ENCODE peak calls at places on chromosomes 4 and X, in ten cellular contexts. C, M, Y, R, X, H, K, N, A and P are unnamed samples.

GRCh38 chrX:5650904-5651303 is 577.8 kb downstream of the NLGN4X start:
- DNase-seq in C (no peak), M (no peak), Y (no peak), R (no peak), X (peak), H (no peak), K (no peak), N (no peak), A (no peak), P (no peak)

GRCh38 chr4:1720163-1720983 is 750 bp downstream of the TMEM129 start:
- DNase-seq in C (peak), M (peak), Y (peak), R (no peak), X (peak), H (no peak), K (no peak), N (peak), A (no peak), P (peak)

GRCh38 chrX:69024931-69025330 is 140.3 kb downstream of the PJA1 start:
- DNase-seq in C (peak), M (peak), Y (no peak), R (peak), X (peak), H (peak), K (no peak), N (no peak), A (peak), P (no peak)

GRCh38 chrX:150692837-150693781 is at the start of gene MTMR1:
- DNase-seq in C (peak), M (no peak), Y (peak), R (no peak), X (no peak), H (peak), K (no peak), N (peak), A (no peak), P (peak)

GRCh38 chr4:109302366-109303140 is at the start of gene COL25A1:
- DNase-seq in C (peak), M (peak), Y (peak), R (peak), X (peak), H (no peak), K (peak), N (peak), A (peak), P (peak)

GRCh38 chr4:98092833-98093439 is 50.3 kb downstream of the STPG2 start:
- DNase-seq in C (peak), M (peak), Y (no peak), R (peak), X (no peak), H (peak), K (no peak), N (no peak), A (peak), P (no peak)

GRCh38 chrX:40108084-40108958 is 10.6 kb upstream of the BCOR start:
- DNase-seq in C (no peak), M (peak), Y (no peak), R (no peak), X (peak), H (peak), K (no peak), N (peak), A (no peak), P (no peak)

GRCh38 chr4:52932586-52933482 is 70.7 kb downstream of the RASL11B start:
- DNase-seq in C (no peak), M (peak), Y (no peak), R (peak), X (no peak), H (no peak), K (no peak), N (no peak), A (no peak), P (no peak)

GRCh38 chr4:94588900-94589693 is 137.4 kb downstream of the PDLIM5 start:
- DNase-seq in C (no peak), M (peak), Y (no peak), R (no peak), X (no peak), H (peak), K (no peak), N (no peak), A (no peak), P (no peak)

GRCh38 chr4:4457803-4458550 is 71.1 kb downstream of the NSG1 start:
- DNase-seq in C (peak), M (peak), Y (no peak), R (peak), X (peak), H (no peak), K (no peak), N (no peak), A (peak), P (no peak)

GRCh38 chr4:154503598-154503997 is 12.0 kb upstream of the DCHS2 start:
- DNase-seq in C (peak), M (peak), Y (peak), R (peak), X (no peak), H (peak), K (no peak), N (no peak), A (peak), P (no peak)

GRCh38 chrX:154412468-154412867 is 1.1 kb downstream of the TAFAZZIN start:
- DNase-seq in C (peak), M (no peak), Y (peak), R (no peak), X (no peak), H (peak), K (no peak), N (no peak), A (no peak), P (peak)

GRCh38 chr4:150960818-150961217 is 54.3 kb downstream of the LRBA start:
- DNase-seq in C (peak), M (peak), Y (no peak), R (no peak), X (peak), H (peak), K (no peak), N (no peak), A (peak), P (peak)

GRCh38 chr4:149499726-149500125 is 315.9 kb downstream of the IQCM start:
- DNase-seq in C (no peak), M (no peak), Y (no peak), R (no peak), X (no peak), H (no peak), K (no peak), N (no peak), A (no peak), P (no peak)

GRCh38 chrX:77446029-77446585 is 1.1 kb upstream of the FGF16 start:
- DNase-seq in C (no peak), M (no peak), Y (peak), R (no peak), X (peak), H (no peak), K (no peak), N (peak), A (no peak), P (peak)
- TF ChIP-seq CTCF in C (peak), M (peak), Y (no peak), R (no peak), X (peak), H (no peak), K (peak), N (peak), A (peak), P (peak)

GRCh38 chr4:64598068-64598467 is 188.8 kb upstream of the TECRL start:
- DNase-seq in C (no peak), M (no peak), Y (no peak), R (no peak), X (no peak), H (peak), K (no peak), N (no peak), A (no peak), P (no peak)
- TF ChIP-seq CTCF in C (no peak), M (no peak), Y (no peak), R (no peak), X (no peak), H (no peak), K (no peak), N (no peak), A (no peak), P (no peak)

DNA sequence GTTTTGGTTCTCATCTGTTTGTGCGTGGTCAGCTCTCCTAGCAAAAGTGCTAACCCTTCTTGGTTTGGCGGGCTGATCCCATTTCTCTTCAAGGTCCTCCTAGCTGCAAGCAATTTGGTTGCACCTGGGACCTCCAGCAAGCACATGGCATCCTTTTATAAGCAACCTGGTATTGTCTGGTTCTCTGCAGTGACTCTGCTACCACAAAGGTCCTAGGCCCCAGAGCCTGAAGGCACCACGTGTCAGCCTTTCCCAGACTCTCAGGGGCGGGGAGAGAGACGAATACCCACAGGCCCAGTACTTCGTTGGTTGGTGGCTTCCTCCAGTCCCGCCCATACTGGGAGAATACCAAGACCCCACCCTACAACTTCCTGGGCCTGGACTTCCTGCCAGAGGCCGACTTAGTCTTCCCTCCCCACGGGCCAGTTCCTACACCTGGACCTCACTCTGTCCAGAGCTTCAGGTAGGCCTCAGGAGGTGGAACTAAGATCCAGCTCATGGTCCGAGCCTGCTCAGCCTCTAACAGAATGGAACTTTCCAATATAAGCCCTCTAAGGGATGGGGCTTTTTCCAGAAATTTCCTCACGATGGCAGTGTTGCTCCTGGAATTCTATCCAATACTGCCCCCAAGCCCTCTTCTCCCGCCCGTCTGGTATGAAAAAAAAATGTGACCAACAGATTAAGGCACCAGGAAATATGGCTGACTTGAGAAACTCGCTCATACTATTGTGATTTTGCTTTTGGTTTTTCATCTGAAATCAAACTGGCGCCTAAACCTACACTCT is 192.5 kb upstream of the STK26 start:
- DNase-seq in C (peak), M (peak), Y (peak), R (peak), X (peak), H (peak), K (no peak), N (peak), A (peak), P (peak)
- TF ChIP-seq CTCF in C (peak), M (peak), Y (no peak), R (peak), X (peak), H (peak), K (peak), N (peak), A (peak), P (no peak)

DNA sequence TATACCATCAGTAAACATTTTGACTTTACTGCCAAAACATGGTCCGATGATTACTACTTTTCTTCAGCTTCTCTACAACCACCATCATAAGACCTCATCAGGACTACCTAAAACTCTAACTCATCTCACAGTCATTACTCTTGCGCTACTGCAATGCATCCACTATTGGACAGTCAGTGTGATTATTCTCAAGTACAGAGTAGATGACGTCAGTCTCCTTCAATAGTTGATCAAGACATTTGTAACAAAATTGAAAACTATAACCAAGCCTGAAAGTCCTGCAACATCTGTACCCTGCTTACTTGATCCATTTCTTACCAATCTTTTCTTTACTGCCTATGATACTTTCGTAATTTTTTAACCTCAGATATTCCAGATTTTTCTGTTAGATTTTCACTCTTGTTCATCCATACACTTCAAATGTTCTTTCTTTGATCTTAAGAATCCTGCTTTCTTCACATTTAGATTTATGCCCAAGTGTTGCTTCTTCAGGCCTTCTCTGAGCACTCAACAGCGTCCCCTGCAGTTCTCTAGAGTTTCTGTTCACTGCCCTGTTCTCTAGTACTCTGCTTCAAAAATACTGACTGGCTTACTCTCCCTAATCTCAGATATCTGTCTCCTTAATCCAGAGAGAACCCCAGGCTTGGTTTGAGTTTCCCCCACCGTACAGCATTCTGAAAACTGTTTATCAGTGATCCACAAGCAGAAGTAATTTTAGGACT is 1517.6 kb downstream of the STIM2 start:
- DNase-seq in C (no peak), M (peak), Y (no peak), R (no peak), X (peak), H (no peak), K (no peak), N (no peak), A (no peak), P (no peak)
- TF ChIP-seq CTCF in C (no peak), M (peak), Y (no peak), R (no peak), X (peak), H (no peak), K (no peak), N (no peak), A (no peak), P (no peak)

GRCh38 chrX:112645774-112646173 is 34.0 kb downstream of the LHFPL1 start:
- DNase-seq in C (no peak), M (no peak), Y (peak), R (no peak), X (no peak), H (no peak), K (no peak), N (no peak), A (no peak), P (no peak)
- TF ChIP-seq CTCF in C (no peak), M (no peak), Y (no peak), R (no peak), X (no peak), H (no peak), K (no peak), N (no peak), A (no peak), P (no peak)

DNA sequence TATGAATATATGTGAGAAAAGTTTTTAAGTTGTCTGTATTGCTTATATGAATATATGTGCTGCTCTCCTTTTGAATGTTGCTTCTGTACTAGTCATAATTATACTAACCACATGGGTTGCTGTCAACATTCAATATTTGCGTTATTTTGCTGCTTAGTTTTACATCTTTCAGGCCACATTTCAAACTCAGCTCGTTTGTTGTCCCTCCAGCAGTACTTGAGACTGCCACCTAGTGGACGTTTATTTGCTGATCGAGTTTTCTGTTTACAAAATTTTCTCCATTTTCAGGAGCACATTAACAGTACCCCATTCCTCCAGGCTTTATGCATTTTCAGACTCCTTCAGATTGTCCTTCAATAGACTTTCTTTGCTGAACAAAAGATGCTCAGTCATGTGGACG is 75.8 kb downstream of the NUDT11 start:
- DNase-seq in C (peak), M (peak), Y (no peak), R (peak), X (no peak), H (peak), K (no peak), N (no peak), A (peak), P (peak)
- TF ChIP-seq CTCF in C (peak), M (peak), Y (peak), R (peak), X (peak), H (peak), K (peak), N (peak), A (peak), P (peak)

DNA sequence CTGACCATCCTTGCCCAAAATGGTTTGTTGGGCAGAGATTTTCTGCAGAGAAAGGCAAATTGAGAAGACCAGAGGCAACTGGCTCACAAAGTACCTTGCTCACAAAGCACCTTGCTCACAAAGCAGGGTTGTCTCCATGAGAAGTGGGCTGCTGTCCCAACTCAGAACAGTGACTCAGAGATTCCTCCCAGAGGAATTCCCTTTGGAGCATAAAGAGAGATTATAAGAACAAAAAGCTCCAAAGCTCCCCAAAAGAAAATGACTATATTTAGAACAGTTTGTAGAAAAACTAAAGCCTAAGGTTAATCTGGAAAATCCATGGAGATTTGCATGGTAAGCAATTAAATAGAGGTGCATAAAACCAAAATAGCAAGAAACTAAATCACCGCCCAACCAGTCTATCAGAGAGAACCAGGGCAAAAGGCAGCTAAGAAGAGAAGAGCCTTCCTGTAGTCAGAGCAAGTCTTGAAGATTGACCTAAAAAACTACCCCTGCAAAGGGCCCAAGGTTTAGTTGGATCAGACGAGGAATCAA is 731.4 kb downstream of the FAT4 start:
- DNase-seq in C (no peak), M (no peak), Y (no peak), R (peak), X (no peak), H (no peak), K (no peak), N (no peak), A (no peak), P (no peak)
- TF ChIP-seq CTCF in C (no peak), M (no peak), Y (no peak), R (no peak), X (no peak), H (no peak), K (no peak), N (no peak), A (no peak), P (no peak)

DNA sequence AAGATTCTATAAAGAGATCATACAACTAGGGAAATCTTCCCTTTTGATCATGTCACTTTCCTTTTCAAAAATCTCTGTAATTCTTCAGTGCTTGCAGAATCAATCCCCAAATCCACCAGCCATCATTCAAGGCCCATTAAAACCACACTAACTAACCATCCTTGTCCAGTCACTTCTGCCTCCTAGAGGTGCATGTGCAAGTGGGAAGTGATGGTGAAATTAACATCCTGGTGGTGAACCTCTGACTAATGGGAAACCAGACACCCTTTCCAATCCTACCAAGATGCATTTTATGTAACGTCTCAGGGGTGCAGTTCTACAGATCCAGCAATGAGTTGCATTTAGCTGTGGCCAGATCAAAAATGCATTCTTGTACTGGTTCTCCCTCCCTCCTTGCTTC is 341.8 kb downstream of the RAPGEF2 start:
- DNase-seq in C (peak), M (peak), Y (no peak), R (peak), X (no peak), H (peak), K (no peak), N (no peak), A (peak), P (no peak)
- TF ChIP-seq CTCF in C (peak), M (peak), Y (no peak), R (peak), X (peak), H (peak), K (no peak), N (no peak), A (peak), P (no peak)